ENCODE peak calls at places on chromosomes 3 and 15, in nine cellular contexts. One of them, this sample, is unnamed.
A peak's percentile ranks its signal among the peaks of the same experiment; 100 is the strongest.

GRCh38 chr15:63030101-63030528 is 12.4 kb upstream of the TPM1 start:
- DNase-seq in EL: no peak
- DNase-seq in stimulated activated CD4-positive, alpha-beta T cell treated with anti-CD3 and anti-CD28 coated beads, Interleukin-2, amount 100 ng/mL, for 48 hours: no peak
- DNase-seq in Daoy: no peak
- DNase-seq in IMR-90: peak; percentile 63
- DNase-seq in NCI-H524: peak; percentile 87
- DNase-seq in GM03348: peak; percentile 64
- DNase-seq in COR-L47: no peak
- DNase-seq in GM20000: no peak
- DNase-seq in this sample: no peak

GRCh38 chr15:85727068-85727467 is 67.7 kb downstream of the KLHL25 start:
- DNase-seq in COR-L47: no peak
- DNase-seq in NCI-H524: no peak
- DNase-seq in stimulated activated CD4-positive, alpha-beta T cell treated with anti-CD3 and anti-CD28 coated beads, Interleukin-2, amount 100 ng/mL, for 48 hours: no peak
- DNase-seq in GM20000: no peak
- DNase-seq in IMR-90: no peak
- DNase-seq in GM03348: peak; percentile 79
- DNase-seq in EL: peak; percentile 38
- DNase-seq in Daoy: no peak
- DNase-seq in this sample: no peak

GRCh38 chr3:9248232-9249191 is 934 bp downstream of the SRGAP3 start:
- DNase-seq in stimulated activated CD4-positive, alpha-beta T cell treated with anti-CD3 and anti-CD28 coated beads, Interleukin-2, amount 100 ng/mL, for 48 hours: no peak
- DNase-seq in NCI-H524: peak; percentile 64
- DNase-seq in IMR-90: no peak
- DNase-seq in EL: no peak
- DNase-seq in COR-L47: peak; percentile 29
- DNase-seq in Daoy: no peak
- DNase-seq in GM20000: no peak
- DNase-seq in GM03348: no peak
- DNase-seq in this sample: peak; percentile 67

GRCh38 chr3:61439116-61439459 is 122.3 kb upstream of the PTPRG start:
- DNase-seq in COR-L47: peak; percentile 34
- DNase-seq in Daoy: no peak
- DNase-seq in IMR-90: no peak
- DNase-seq in GM03348: no peak
- DNase-seq in EL: no peak
- DNase-seq in GM20000: no peak
- DNase-seq in NCI-H524: peak; percentile 65
- DNase-seq in stimulated activated CD4-positive, alpha-beta T cell treated with anti-CD3 and anti-CD28 coated beads, Interleukin-2, amount 100 ng/mL, for 48 hours: no peak
- DNase-seq in this sample: no peak

GRCh38 chr15:20353966-20354883 is 187.4 kb downstream of the GOLGA6L6 start:
- DNase-seq in IMR-90: no peak
- DNase-seq in GM20000: peak; percentile 37
- DNase-seq in stimulated activated CD4-positive, alpha-beta T cell treated with anti-CD3 and anti-CD28 coated beads, Interleukin-2, amount 100 ng/mL, for 48 hours: no peak
- DNase-seq in NCI-H524: no peak
- DNase-seq in GM03348: peak; percentile 44
- DNase-seq in Daoy: peak; percentile 37
- DNase-seq in COR-L47: no peak
- DNase-seq in EL: no peak
- DNase-seq in this sample: no peak

GRCh38 chr3:108130705-108131104 is 39.9 kb upstream of the CD47 start:
- DNase-seq in GM20000: no peak
- DNase-seq in COR-L47: no peak
- DNase-seq in EL: peak; percentile 26
- DNase-seq in Daoy: no peak
- DNase-seq in stimulated activated CD4-positive, alpha-beta T cell treated with anti-CD3 and anti-CD28 coated beads, Interleukin-2, amount 100 ng/mL, for 48 hours: no peak
- DNase-seq in GM03348: no peak
- DNase-seq in NCI-H524: no peak
- DNase-seq in IMR-90: peak; percentile 53
- DNase-seq in this sample: no peak

GRCh38 chr3:151976211-151977050 is 103.0 kb downstream of the SUCNR1 start:
- DNase-seq in NCI-H524: no peak
- DNase-seq in EL: peak; percentile 96
- DNase-seq in Daoy: peak; percentile 89
- DNase-seq in GM20000: no peak
- DNase-seq in stimulated activated CD4-positive, alpha-beta T cell treated with anti-CD3 and anti-CD28 coated beads, Interleukin-2, amount 100 ng/mL, for 48 hours: no peak
- DNase-seq in IMR-90: peak; percentile 96
- DNase-seq in GM03348: peak; percentile 83
- DNase-seq in COR-L47: no peak
- DNase-seq in this sample: no peak

GRCh38 chr3:62368705-62369475 is 4.5 kb downstream of the FEZF2 start:
- DNase-seq in Daoy: peak; percentile 54
- DNase-seq in EL: no peak
- DNase-seq in GM03348: no peak
- DNase-seq in COR-L47: no peak
- DNase-seq in GM20000: no peak
- DNase-seq in stimulated activated CD4-positive, alpha-beta T cell treated with anti-CD3 and anti-CD28 coated beads, Interleukin-2, amount 100 ng/mL, for 48 hours: no peak
- DNase-seq in IMR-90: no peak
- DNase-seq in NCI-H524: peak; percentile 5
- DNase-seq in this sample: no peak

GRCh38 chr3:6965881-6966280 is 105.0 kb downstream of the GRM7 start:
- DNase-seq in Daoy: no peak
- DNase-seq in GM03348: no peak
- DNase-seq in stimulated activated CD4-positive, alpha-beta T cell treated with anti-CD3 and anti-CD28 coated beads, Interleukin-2, amount 100 ng/mL, for 48 hours: no peak
- DNase-seq in NCI-H524: no peak
- DNase-seq in GM20000: no peak
- DNase-seq in COR-L47: no peak
- DNase-seq in EL: no peak
- DNase-seq in IMR-90: no peak
- DNase-seq in this sample: no peak

GRCh38 chr15:43267439-43267838 is 711 bp upstream of the TGM5 start:
- DNase-seq in Daoy: no peak
- DNase-seq in COR-L47: no peak
- DNase-seq in stimulated activated CD4-positive, alpha-beta T cell treated with anti-CD3 and anti-CD28 coated beads, Interleukin-2, amount 100 ng/mL, for 48 hours: no peak
- DNase-seq in EL: no peak
- DNase-seq in GM20000: no peak
- DNase-seq in NCI-H524: no peak
- DNase-seq in IMR-90: no peak
- DNase-seq in GM03348: no peak
- DNase-seq in this sample: no peak